ENCODE peak calls at places on chromosomes 2 and 18, in six cellular contexts. G is neural progenitor cell, I is HepG2, W is aorta, Y is IMR-90, H is stomach. J is an unnamed sample. For H3K4me1, the result is how much of the 10 kb centered on the place peaks cover.

GRCh38 chr2:28224648-28225471 is 167.8 kb upstream of the FOSL2 start:
- DNase-seq in Y (peak), I (no peak), W (no peak), G (peak), H (no peak), J (no peak)

GRCh38 chr2:1052671-1053270 is 102.1 kb downstream of the SNTG2 start:
- DNase-seq in W (no peak), G (no peak), I (no peak), Y (peak), H (no peak), J (no peak)

GRCh38 chr18:36653141-36653869 is 175.5 kb downstream of the TPGS2 start:
- DNase-seq in H (no peak), Y (no peak), I (no peak), G (no peak), W (no peak), J (no peak)

GRCh38 chr2:147331790-147332419 is 512.9 kb upstream of the ACVR2A start:
- DNase-seq in Y (no peak), W (no peak), I (peak), H (peak), G (peak), J (no peak)

GRCh38 chr2:23360571-23361125 is 24.3 kb upstream of the KLHL29 start:
- DNase-seq in I (peak), G (no peak), Y (peak), W (no peak), H (no peak), J (no peak)

GRCh38 chr2:27316655-27317412 is 6.1 kb downstream of the MPV17 start:
- DNase-seq in W (no peak), G (no peak), I (no peak), Y (no peak), H (no peak), J (peak)

GRCh38 chr2:106107509-106108131 is 86.5 kb downstream of the UXS1 start:
- DNase-seq in I (no peak), W (no peak), H (no peak), G (no peak), Y (peak), J (peak)

GRCh38 chr2:65064728-65065552 is 8.7 kb downstream of the CEP68 start:
- DNase-seq in G (peak), I (peak), Y (peak), W (peak), H (peak), J (peak)

GRCh38 chr2:227759411-227760113 is 13.9 kb downstream of the SCYGR8 start:
- DNase-seq in H (no peak), Y (no peak), I (peak), W (no peak), G (peak), J (no peak)

GRCh38 chr2:207143474-207144190 is 22.1 kb downstream of the KLF7 start:
- DNase-seq in W (peak), Y (no peak), H (peak), G (peak), I (no peak), J (peak)

GRCh38 chr2:84022810-84023431 is 436.2 kb downstream of the SUCLG1 start:
- DNase-seq in W (no peak), Y (peak), H (no peak), G (peak), I (peak), J (no peak)

GRCh38 chr18:63578357-63578958 is 8.7 kb upstream of the SERPINB13 start:
- DNase-seq in H (no peak), I (peak), W (no peak), G (peak), Y (peak), J (no peak)

GRCh38 chr2:156466739-156467405 is 30.7 kb downstream of the GPD2 start:
- DNase-seq in Y (peak), G (no peak), H (peak), W (peak), I (no peak), J (no peak)

GRCh38 chr18:55265916-55266488 is 306.7 kb upstream of the CCDC68 start:
- DNase-seq in W (no peak), G (no peak), I (no peak), Y (peak), H (no peak), J (no peak)

GRCh38 chr18:50341443-50341842 is 33.4 kb upstream of the SKA1 start:
- DNase-seq in W (no peak), I (no peak), Y (no peak), G (no peak), H (no peak), J (no peak)

GRCh38 chr2:218855305-218856167 is 4.1 kb upstream of the WNT6 start:
- DNase-seq in H (no peak), G (peak), Y (no peak), I (no peak), W (no peak), J (no peak)

GRCh38 chr2:45330617-45331016 is 280.4 kb downstream of the SRBD1 start:
- DNase-seq in I (peak), Y (peak), H (no peak), W (no peak), G (no peak), J (no peak)

GRCh38 chr2:100427627-100428258 is 10.3 kb upstream of the CHST10 start:
- DNase-seq in I (peak), Y (peak), G (peak), W (no peak), H (peak), J (peak)

GRCh38 chr2:123095219-123095618 is 929.9 kb upstream of the CNTNAP5 start:
- DNase-seq in I (no peak), W (peak), H (no peak), Y (no peak), G (no peak), J (no peak)

GRCh38 chr2:60515751-60516226 is 37.7 kb downstream of the BCL11A start:
- DNase-seq in I (no peak), W (peak), H (no peak), Y (peak), G (no peak), J (no peak)

GRCh38 chr2:219001577-219002394 is 8.6 kb upstream of the CRYBA2 start:
- DNase-seq in I (peak), W (no peak), Y (no peak), G (peak), H (peak), J (no peak)

GRCh38 chr2:134078349-134078748 is 175.5 kb upstream of the MGAT5 start:
- DNase-seq in Y (no peak), I (no peak), W (no peak), H (no peak), G (no peak), J (no peak)
- H3K27ac ChIP-seq in Y (no peak), I (no peak), W (no peak), H (no peak), G (no peak), J (no peak)

GRCh38 chr2:191063584-191063983 is 49.6 kb upstream of the STAT1 start:
- DNase-seq in H (no peak), Y (no peak), I (no peak), W (no peak), G (no peak), J (no peak)

GRCh38 chr2:191064590-191064989 is 50.6 kb upstream of the STAT1 start:
- DNase-seq in I (no peak), H (no peak), W (no peak), G (no peak), Y (no peak), J (no peak)

GRCh38 chr2:191059308-191059707 is 45.3 kb upstream of the STAT1 start:
- DNase-seq in Y (no peak), H (no peak), I (no peak), W (no peak), G (no peak), J (no peak)

GRCh38 chr2:191065785-191066184 is 51.8 kb upstream of the STAT1 start:
- DNase-seq in I (no peak), G (no peak), W (no peak), Y (no peak), H (no peak), J (no peak)

GRCh38 chr2:191061381-191061982 is 47.5 kb upstream of the STAT1 start:
- DNase-seq in Y (no peak), I (no peak), G (no peak), H (no peak), W (no peak), J (no peak)
- H3K4me1 ChIP-seq in Y (under half), I (under half), G (under half), H (under half), W (under half), J (under half)

DNA sequence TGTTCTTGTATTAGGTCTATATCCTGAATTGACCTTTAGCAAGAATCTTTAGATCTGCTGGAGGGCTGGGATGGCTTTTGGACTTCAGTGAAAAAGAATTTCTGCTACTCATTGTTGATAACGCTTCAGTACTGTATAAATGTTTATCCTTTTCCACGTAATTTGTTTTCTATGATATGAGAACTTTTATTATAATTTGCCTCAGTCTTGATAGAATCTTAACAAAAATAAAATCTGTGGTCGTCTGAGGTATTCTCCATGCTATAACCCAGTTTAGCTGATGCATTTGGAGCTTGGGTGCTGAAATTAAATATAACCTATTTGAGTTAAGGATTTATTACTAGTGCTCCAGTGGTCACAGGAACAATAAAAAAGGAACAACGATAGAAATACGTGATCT is 71.1 kb downstream of the ACTR3 start:
- DNase-seq in W (no peak), H (no peak), Y (no peak), I (no peak), G (no peak), J (no peak)
- H3K27ac ChIP-seq in W (no peak), H (no peak), Y (no peak), I (no peak), G (no peak), J (no peak)

GRCh38 chr2:98473995-98474780 is 29.5 kb downstream of the INPP4A start:
- DNase-seq in H (peak), Y (no peak), G (no peak), I (no peak), W (no peak), J (no peak)
- H3K4me1 ChIP-seq in H (under half), Y (under half), G (under half), I (under half), W (under half), J (under half)

DNA sequence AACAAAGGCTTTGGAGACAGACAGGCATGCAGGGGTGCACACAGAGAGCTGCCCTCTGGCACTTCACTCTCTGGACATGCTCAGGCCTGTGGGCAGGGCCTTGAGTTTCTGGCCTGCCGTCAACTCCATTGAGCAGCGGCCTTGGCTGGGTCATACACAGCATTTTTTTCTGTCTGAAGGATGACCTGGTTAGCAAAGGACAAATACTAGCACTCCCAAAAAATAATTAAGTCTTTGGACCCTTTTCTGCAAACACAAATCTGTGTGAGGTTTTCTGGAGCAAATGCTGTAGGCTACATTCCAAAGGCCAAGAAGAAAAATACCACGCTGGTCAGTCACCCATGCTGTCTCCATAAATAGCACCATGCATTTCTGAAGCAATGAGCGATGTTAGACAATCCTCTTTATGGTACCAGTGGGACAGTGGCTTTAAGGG is 124.7 kb upstream of the CTAGE1 start:
- DNase-seq in I (peak), W (peak), H (no peak), G (no peak), Y (peak), J (peak)
- H3K27ac ChIP-seq in I (no peak), W (peak), H (no peak), G (no peak), Y (no peak), J (no peak)

GRCh38 chr2:216114476-216115223 is 5.5 kb downstream of the XRCC5 start:
- DNase-seq in I (peak), W (peak), G (peak), H (peak), Y (peak), J (peak)

GRCh38 chr2:216115224-216115582 is 6.1 kb downstream of the XRCC5 start:
- DNase-seq in H (no peak), G (peak), Y (no peak), W (no peak), I (no peak), J (no peak)

GRCh38 chr2:216111122-216111521 is 2.0 kb downstream of the XRCC5 start:
- DNase-seq in G (no peak), I (no peak), H (no peak), Y (no peak), W (no peak), J (no peak)

GRCh38 chr2:216112926-216113325 is 3.8 kb downstream of the XRCC5 start:
- DNase-seq in H (no peak), G (no peak), I (no peak), Y (no peak), W (no peak), J (no peak)

DNA sequence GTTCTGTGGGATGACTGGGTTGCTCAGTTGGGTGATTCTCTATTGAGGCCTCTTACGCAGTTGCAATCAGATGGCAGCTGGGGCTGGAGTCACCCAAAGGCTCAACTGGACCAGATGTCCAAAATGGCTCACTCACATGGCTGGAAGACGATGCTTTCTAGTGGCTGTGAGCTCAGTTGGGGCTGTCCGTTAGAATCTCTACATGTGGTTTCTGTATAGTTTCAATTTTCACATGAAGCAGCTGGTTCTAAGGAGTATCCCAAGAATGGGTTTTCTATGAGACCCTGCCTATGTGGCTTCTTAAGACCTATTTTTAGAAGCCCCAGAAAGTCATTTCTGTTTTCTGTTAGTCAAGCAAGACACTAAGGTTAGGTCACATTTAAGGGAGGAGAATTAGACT is 4.4 kb downstream of the XRCC5 start:
- DNase-seq in I (no peak), H (no peak), W (no peak), Y (no peak), G (no peak), J (no peak)
- H3K4me1 ChIP-seq in I (half or more), H (under half), W (under half), Y (under half), G (half or more), J (under half)

DNA sequence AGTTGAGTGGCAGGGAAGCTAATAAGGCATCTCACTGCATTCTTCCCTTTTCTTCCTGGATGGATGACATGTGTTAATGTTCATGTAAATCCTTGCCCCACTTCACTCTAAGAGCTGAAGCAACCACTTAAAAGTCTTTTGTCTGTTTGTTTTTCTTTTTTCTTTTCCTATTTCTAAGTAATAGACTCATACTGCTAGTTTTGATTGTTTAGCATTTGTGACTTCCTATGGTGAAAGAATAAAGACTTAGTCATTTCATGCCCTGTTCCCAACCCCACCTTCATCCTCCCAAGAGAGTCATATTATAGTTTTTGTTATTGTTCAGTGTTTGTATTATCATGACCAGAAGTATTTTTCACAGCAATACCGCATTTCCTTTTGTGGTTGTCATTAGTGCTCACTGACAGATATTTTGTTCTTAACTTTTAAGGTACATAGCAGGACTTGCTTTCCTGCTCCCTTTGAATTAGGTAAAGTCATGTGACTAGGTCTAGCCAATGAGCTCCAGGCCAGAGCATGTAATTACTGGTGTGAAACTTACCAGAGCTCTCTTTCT is 18.1 kb upstream of the SPP2 start:
- DNase-seq in I (no peak), G (no peak), W (no peak), Y (peak), H (no peak), J (no peak)
- H3K27ac ChIP-seq in I (no peak), G (no peak), W (no peak), Y (no peak), H (no peak), J (no peak)

GRCh38 chr2:213237251-213237650 is 47.0 kb upstream of the SPAG16 start:
- DNase-seq in H (no peak), I (no peak), G (no peak), Y (peak), W (no peak), J (no peak)

GRCh38 chr2:213234641-213235040 is 49.6 kb upstream of the SPAG16 start:
- DNase-seq in I (no peak), H (no peak), W (no peak), G (peak), Y (no peak), J (no peak)

GRCh38 chr2:213237787-213238186 is 46.5 kb upstream of the SPAG16 start:
- DNase-seq in I (no peak), H (no peak), W (no peak), G (no peak), Y (no peak), J (no peak)

GRCh38 chr2:213233438-213234330 is 50.6 kb upstream of the SPAG16 start:
- DNase-seq in W (no peak), G (no peak), I (no peak), Y (no peak), H (no peak), J (no peak)

GRCh38 chr2:213235741-213236140 is 48.5 kb upstream of the SPAG16 start:
- DNase-seq in I (no peak), H (no peak), Y (no peak), W (no peak), G (no peak), J (no peak)
- H3K4me1 ChIP-seq in I (under half), H (under half), Y (under half), W (under half), G (half or more), J (under half)

GRCh38 chr2:178142274-178143065 is 30.2 kb downstream of the RBM45 start:
- DNase-seq in Y (no peak), I (no peak), G (no peak), H (no peak), W (no peak), J (no peak)

DNA sequence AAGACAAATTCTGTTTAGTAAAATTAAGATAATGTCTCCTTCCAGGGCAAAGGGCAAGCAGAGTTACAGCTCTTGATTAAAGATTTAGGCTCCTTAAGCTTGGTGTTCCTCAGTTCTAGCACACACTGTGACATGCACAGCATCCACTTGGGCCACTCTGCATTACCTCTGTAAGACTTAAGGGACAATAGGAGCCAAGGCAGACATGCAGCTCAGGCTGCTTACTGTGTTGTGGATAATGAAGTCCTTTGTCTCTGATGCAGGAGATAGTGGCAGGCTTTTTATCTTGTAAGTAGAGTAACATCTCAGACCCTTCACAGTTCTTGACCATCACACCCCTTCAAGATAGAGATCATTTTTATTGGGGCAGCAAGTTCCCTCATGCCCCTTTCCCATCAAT is 31.2 kb downstream of the RBM45 start:
- DNase-seq in G (peak), W (no peak), H (no peak), I (no peak), Y (no peak), J (no peak)
- H3K27ac ChIP-seq in G (no peak), W (no peak), H (no peak), I (no peak), Y (no peak), J (no peak)

DNA sequence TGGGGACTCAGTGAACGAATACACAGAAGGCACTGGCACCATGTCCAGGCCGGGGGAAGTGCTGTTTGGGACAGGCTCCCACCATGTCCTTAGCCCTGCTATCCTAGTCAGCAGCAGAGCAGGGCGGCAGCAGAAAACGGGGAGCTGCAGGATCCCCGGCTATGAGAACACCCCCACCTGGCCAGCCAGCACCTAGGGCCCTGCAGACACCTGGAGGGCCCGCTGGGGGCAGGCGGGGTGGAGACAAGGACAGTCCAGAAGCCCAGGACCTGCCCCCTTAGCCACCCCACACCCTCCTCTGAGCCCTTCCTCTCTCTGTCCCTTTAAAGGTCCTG is 48.7 kb downstream of the BIN1 start:
- DNase-seq in W (no peak), H (no peak), Y (no peak), G (no peak), I (no peak), J (peak)
- H3K4me1 ChIP-seq in W (under half), H (under half), Y (under half), G (under half), I (under half), J (half or more)

J was measured in psoas muscle.